ENCODE peak calls at places on chromosome 15, in five cellular contexts. One of them, this sample, is unnamed.

GRCh38 chr15:63250312-63250965 is 27.0 kb upstream of the APH1B start:
- DNase-seq in testis: no peak
- DNase-seq in esophagus muscularis mucosa: no peak
- DNase-seq in PC-9: no peak
- DNase-seq in fibroblast of lung: peak; percentile 84
- DNase-seq in this sample: peak; percentile 80

GRCh38 chr15:80162059-80162554 is 9.3 kb downstream of the FAH start:
- DNase-seq in PC-9: no peak
- DNase-seq in fibroblast of lung: peak; percentile 85
- DNase-seq in esophagus muscularis mucosa: no peak
- DNase-seq in testis: no peak
- DNase-seq in this sample: no peak

GRCh38 chr15:43207024-43207423 is 13.8 kb downstream of the EPB42 start:
- DNase-seq in PC-9: no peak
- DNase-seq in esophagus muscularis mucosa: peak; percentile 86
- DNase-seq in testis: no peak
- DNase-seq in fibroblast of lung: no peak
- DNase-seq in this sample: no peak

GRCh38 chr15:92429378-92430066 is 35.8 kb downstream of the ST8SIA2 start:
- DNase-seq in PC-9: peak; percentile 4
- DNase-seq in esophagus muscularis mucosa: no peak
- DNase-seq in fibroblast of lung: peak; percentile 71
- DNase-seq in testis: no peak
- DNase-seq in this sample: peak; percentile 23

GRCh38 chr15:57505949-57506391 is 85.7 kb upstream of the MYZAP start:
- DNase-seq in testis: no peak
- DNase-seq in fibroblast of lung: peak; percentile 70
- DNase-seq in esophagus muscularis mucosa: no peak
- DNase-seq in PC-9: peak; percentile 85
- DNase-seq in this sample: peak; percentile 75

GRCh38 chr15:48473667-48474066 is 142.4 kb downstream of the DUT start:
- DNase-seq in PC-9: no peak
- DNase-seq in esophagus muscularis mucosa: no peak
- DNase-seq in testis: no peak
- DNase-seq in fibroblast of lung: no peak
- DNase-seq in this sample: no peak

GRCh38 chr15:62940755-62941361 is 101.7 kb upstream of the TPM1 start:
- DNase-seq in fibroblast of lung: peak; percentile 96
- DNase-seq in esophagus muscularis mucosa: peak; percentile 94
- DNase-seq in testis: peak; percentile 78
- DNase-seq in PC-9: peak; percentile 43
- DNase-seq in this sample: peak; percentile 72

GRCh38 chr15:99249270-99249817 is at the start of gene TTC23:
- DNase-seq in testis: peak; percentile 73
- DNase-seq in PC-9: peak; percentile 41
- DNase-seq in fibroblast of lung: peak; percentile 93
- DNase-seq in esophagus muscularis mucosa: no peak
- DNase-seq in this sample: no peak

GRCh38 chr15:93052090-93052892 is 36.7 kb downstream of the RGMA start:
- DNase-seq in testis: no peak
- DNase-seq in esophagus muscularis mucosa: no peak
- DNase-seq in fibroblast of lung: no peak
- DNase-seq in PC-9: no peak
- DNase-seq in this sample: no peak

GRCh38 chr15:37585966-37586656 is 348.3 kb upstream of the TMCO5A start:
- DNase-seq in esophagus muscularis mucosa: no peak
- DNase-seq in fibroblast of lung: peak; percentile 79
- DNase-seq in PC-9: no peak
- DNase-seq in testis: no peak
- DNase-seq in this sample: no peak

GRCh38 chr15:68817304-68818087 is 3.2 kb downstream of the ANP32A start:
- DNase-seq in fibroblast of lung: peak; percentile 56
- DNase-seq in esophagus muscularis mucosa: no peak
- DNase-seq in testis: peak; percentile 72
- DNase-seq in PC-9: peak; percentile 53
- DNase-seq in this sample: no peak

GRCh38 chr15:66007663-66008262 is 138.5 kb downstream of the RAB11A start:
- DNase-seq in esophagus muscularis mucosa: no peak
- DNase-seq in fibroblast of lung: no peak
- DNase-seq in PC-9: no peak
- DNase-seq in testis: no peak
- DNase-seq in this sample: no peak
- TF ChIP-seq CTCF in esophagus muscularis mucosa: no peak
- TF ChIP-seq CTCF in fibroblast of lung: no peak
- TF ChIP-seq CTCF in PC-9: no peak
- TF ChIP-seq CTCF in testis: no peak
- TF ChIP-seq CTCF in this sample: peak; percentile 26

DNA sequence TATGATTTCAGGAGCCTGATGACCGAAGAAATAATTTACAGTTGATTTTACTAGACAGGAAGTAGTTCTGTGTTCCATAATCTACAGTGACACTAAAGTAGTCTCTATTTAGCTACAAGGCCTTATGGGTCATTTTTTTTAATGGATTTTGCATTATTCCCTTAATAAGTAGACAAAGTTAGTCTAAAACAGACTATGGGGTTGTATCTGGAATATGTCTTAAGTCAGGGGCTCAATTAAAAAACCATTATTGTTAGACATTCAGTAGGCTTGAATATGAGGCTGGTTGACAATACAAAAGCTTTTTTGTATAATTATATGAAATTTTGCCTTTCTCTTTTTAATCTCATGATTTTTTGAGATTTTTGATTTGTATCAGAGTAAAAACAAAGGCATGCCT is 820.0 kb upstream of the SEMA6D start:
- DNase-seq in esophagus muscularis mucosa: no peak
- DNase-seq in testis: no peak
- DNase-seq in fibroblast of lung: no peak
- DNase-seq in PC-9: no peak
- DNase-seq in this sample: no peak
- H3K4me1 ChIP-seq in esophagus muscularis mucosa: no peaks in the 10 kb centered on the region
- H3K4me1 ChIP-seq in testis: no peaks in the 10 kb centered on the region
- H3K4me1 ChIP-seq in fibroblast of lung: no peaks in the 10 kb centered on the region
- H3K4me1 ChIP-seq in PC-9: no peaks in the 10 kb centered on the region
- H3K4me1 ChIP-seq in this sample: no peaks in the 10 kb centered on the region

GRCh38 chr15:73539726-73540125 is 93.5 kb downstream of the NPTN start:
- DNase-seq in testis: no peak
- DNase-seq in PC-9: no peak
- DNase-seq in esophagus muscularis mucosa: no peak
- DNase-seq in fibroblast of lung: no peak
- DNase-seq in this sample: no peak
- TF ChIP-seq CTCF in testis: no peak
- TF ChIP-seq CTCF in PC-9: no peak
- TF ChIP-seq CTCF in esophagus muscularis mucosa: no peak
- TF ChIP-seq CTCF in fibroblast of lung: no peak
- TF ChIP-seq CTCF in this sample: no peak

DNA sequence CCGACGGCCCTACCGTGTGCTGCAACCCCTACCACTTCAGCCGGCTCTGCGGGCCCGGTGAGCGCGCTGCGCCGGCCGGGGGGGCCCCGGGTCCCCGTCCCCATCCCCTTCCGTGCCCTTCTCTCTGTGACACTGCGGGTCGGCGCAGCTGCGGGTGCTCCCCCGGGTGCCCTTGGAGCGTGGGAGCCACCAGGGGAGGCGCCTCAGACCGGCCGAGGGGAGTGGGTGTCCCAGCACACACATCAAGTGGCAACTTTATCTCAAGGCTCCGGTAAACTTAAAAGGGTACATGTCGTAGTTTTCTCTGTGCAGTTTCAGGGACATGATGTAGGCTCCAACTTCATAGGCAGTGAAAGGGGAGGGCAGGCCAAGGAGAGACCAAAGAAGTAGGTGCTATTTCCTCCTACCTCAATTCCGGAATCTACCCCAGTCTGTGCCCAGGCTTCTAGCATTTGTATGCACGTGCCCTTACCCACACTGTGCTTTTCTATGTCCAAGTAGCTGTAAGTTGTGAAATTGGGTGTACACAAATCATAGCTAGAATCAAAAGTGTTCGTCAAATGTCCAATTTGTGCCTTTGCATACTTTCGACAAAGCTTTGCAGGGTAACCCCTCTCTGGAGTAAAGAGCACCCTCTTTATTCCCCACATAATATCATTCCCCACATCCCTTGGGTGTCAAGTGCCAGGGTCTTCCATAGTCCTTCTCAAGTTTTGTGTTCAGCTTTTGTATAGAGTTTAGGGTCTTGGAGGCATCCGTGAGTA is 2.2 kb downstream of the SMAD6 start:
- DNase-seq in PC-9: no peak
- DNase-seq in esophagus muscularis mucosa: no peak
- DNase-seq in fibroblast of lung: no peak
- DNase-seq in testis: peak; percentile 28
- DNase-seq in this sample: no peak
- H3K4me1 ChIP-seq in PC-9: peaks cover 16% of the 10 kb centered on the region
- H3K4me1 ChIP-seq in esophagus muscularis mucosa: peaks cover 40% of the 10 kb centered on the region
- H3K4me1 ChIP-seq in fibroblast of lung: peaks cover 17% of the 10 kb centered on the region
- H3K4me1 ChIP-seq in testis: peaks cover 8% of the 10 kb centered on the region
- H3K4me1 ChIP-seq in this sample: peaks cover 17% of the 10 kb centered on the region

GRCh38 chr15:49877871-49878511 is 241.0 kb downstream of the ATP8B4 start:
- DNase-seq in fibroblast of lung: peak; percentile 90
- DNase-seq in esophagus muscularis mucosa: peak; percentile 91
- DNase-seq in testis: peak; percentile 44
- DNase-seq in PC-9: no peak
- DNase-seq in this sample: no peak

GRCh38 chr15:49877117-49877860 is 241.7 kb downstream of the ATP8B4 start:
- DNase-seq in esophagus muscularis mucosa: peak; percentile 47
- DNase-seq in testis: no peak
- DNase-seq in fibroblast of lung: peak; percentile 70
- DNase-seq in PC-9: no peak
- DNase-seq in this sample: no peak

GRCh38 chr15:49881433-49881832 is 237.6 kb downstream of the ATP8B4 start:
- DNase-seq in fibroblast of lung: no peak
- DNase-seq in esophagus muscularis mucosa: no peak
- DNase-seq in testis: no peak
- DNase-seq in PC-9: no peak
- DNase-seq in this sample: no peak

GRCh38 chr15:49875392-49875791 is 243.6 kb downstream of the ATP8B4 start:
- DNase-seq in esophagus muscularis mucosa: no peak
- DNase-seq in testis: no peak
- DNase-seq in fibroblast of lung: no peak
- DNase-seq in PC-9: no peak
- DNase-seq in this sample: no peak

DNA sequence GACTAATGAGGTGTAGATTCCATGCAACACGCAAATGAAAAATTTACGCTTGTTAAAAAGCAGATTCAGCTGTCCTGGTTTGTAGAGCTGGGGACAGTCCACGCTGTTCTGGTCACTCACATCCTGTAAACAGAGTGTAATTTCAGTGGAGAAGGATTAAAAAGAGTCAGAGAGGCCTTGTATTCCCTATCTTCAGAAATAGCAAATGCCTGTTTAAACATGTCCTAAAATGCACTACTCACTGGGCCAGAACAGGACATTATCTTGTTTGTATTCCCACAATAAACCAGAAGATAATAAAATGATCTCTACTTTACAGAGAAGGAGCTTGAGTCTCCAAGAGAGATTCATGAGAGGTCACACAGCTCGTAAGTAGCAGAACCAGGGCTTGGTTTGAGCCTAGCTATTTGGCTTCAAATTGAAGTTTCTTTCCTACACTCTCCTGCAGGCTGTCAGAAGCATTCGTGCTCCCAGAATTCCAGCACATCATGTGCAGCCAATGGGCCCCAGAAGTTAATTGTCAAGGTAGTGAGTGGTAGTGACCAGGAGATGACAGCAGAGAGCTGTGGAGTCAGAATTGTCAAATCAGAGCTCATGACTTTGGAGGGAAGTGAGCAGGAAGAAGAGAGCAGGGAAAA is 242.5 kb downstream of the ATP8B4 start:
- DNase-seq in PC-9: no peak
- DNase-seq in esophagus muscularis mucosa: peak; percentile 45
- DNase-seq in fibroblast of lung: no peak
- DNase-seq in testis: peak; percentile 46
- DNase-seq in this sample: no peak
- TF ChIP-seq CTCF in PC-9: no peak
- TF ChIP-seq CTCF in esophagus muscularis mucosa: peak; percentile 20
- TF ChIP-seq CTCF in fibroblast of lung: peak; percentile 33
- TF ChIP-seq CTCF in testis: peak; percentile 62
- TF ChIP-seq CTCF in this sample: peak; percentile 50

GRCh38 chr15:66476535-66476934 is 21.0 kb downstream of the SNAPC5 start:
- DNase-seq in PC-9: no peak
- DNase-seq in testis: no peak
- DNase-seq in esophagus muscularis mucosa: no peak
- DNase-seq in fibroblast of lung: no peak
- DNase-seq in this sample: no peak
- H3K4me1 ChIP-seq in PC-9: peaks cover 14% of the 10 kb centered on the region
- H3K4me1 ChIP-seq in testis: no peaks in the 10 kb centered on the region
- H3K4me1 ChIP-seq in esophagus muscularis mucosa: peaks cover 17% of the 10 kb centered on the region
- H3K4me1 ChIP-seq in fibroblast of lung: peaks cover 5% of the 10 kb centered on the region
- H3K4me1 ChIP-seq in this sample: peaks cover 25% of the 10 kb centered on the region

DNA sequence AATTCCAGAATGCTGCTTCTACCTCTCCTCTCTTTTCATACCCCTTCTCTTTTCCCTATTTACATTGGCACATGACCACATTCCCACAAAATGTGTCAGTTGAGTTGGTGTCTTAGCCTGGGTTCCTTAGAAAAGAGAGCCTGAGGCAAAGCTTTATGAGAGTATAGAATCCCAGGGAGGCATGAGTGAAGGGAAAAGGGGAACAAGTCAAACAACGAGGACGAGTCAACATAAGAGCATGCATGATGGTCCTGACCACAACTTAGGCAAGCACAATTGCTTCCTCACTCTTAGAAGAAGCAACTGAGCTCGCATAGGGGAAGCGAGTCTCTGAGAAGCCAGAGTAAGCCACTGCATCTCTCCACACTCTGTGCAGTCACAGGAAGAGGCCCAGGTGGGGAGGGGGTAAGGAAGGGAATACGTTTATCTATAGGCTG is 15.4 kb upstream of the ZNF774 start:
- DNase-seq in esophagus muscularis mucosa: no peak
- DNase-seq in fibroblast of lung: peak; percentile 15
- DNase-seq in testis: peak; percentile 36
- DNase-seq in PC-9: no peak
- DNase-seq in this sample: peak; percentile 94
- TF ChIP-seq CTCF in esophagus muscularis mucosa: no peak
- TF ChIP-seq CTCF in fibroblast of lung: no peak
- TF ChIP-seq CTCF in testis: no peak
- TF ChIP-seq CTCF in PC-9: no peak
- TF ChIP-seq CTCF in this sample: no peak

GRCh38 chr15:101137312-101137940 is 114.4 kb downstream of the CHSY1 start:
- DNase-seq in PC-9: no peak
- DNase-seq in testis: no peak
- DNase-seq in fibroblast of lung: no peak
- DNase-seq in esophagus muscularis mucosa: no peak
- DNase-seq in this sample: no peak
- H3K4me1 ChIP-seq in PC-9: no peaks in the 10 kb centered on the region
- H3K4me1 ChIP-seq in testis: peaks cover 3% of the 10 kb centered on the region
- H3K4me1 ChIP-seq in fibroblast of lung: no peaks in the 10 kb centered on the region
- H3K4me1 ChIP-seq in esophagus muscularis mucosa: peaks cover 4% of the 10 kb centered on the region
- H3K4me1 ChIP-seq in this sample: no peaks in the 10 kb centered on the region

GRCh38 chr15:83398591-83398990 is 48.5 kb upstream of the SH3GL3 start:
- DNase-seq in PC-9: no peak
- DNase-seq in esophagus muscularis mucosa: no peak
- DNase-seq in fibroblast of lung: peak; percentile 5
- DNase-seq in testis: no peak
- DNase-seq in this sample: no peak

GRCh38 chr15:83396071-83396470 is 51.1 kb upstream of the SH3GL3 start:
- DNase-seq in testis: no peak
- DNase-seq in esophagus muscularis mucosa: no peak
- DNase-seq in PC-9: no peak
- DNase-seq in fibroblast of lung: no peak
- DNase-seq in this sample: no peak
- TF ChIP-seq CTCF in testis: no peak
- TF ChIP-seq CTCF in esophagus muscularis mucosa: no peak
- TF ChIP-seq CTCF in PC-9: no peak
- TF ChIP-seq CTCF in fibroblast of lung: no peak
- TF ChIP-seq CTCF in this sample: no peak

This sample was measured in keratinocyte.